ENCODE peak calls at places on chromosomes 6 and 20, in nine cellular contexts. V is H4; N is ovary; A is pancreas; P is heart right ventricle; D is neural crest cell; Q is activated T-helper 1 cell treated with Interleukin-2 at 50 U/mL for 16 hours; B is activated CD4-positive, alpha-beta T cell treated with anti-CD3 and anti-CD28 coated beads for 48 hours; H is non-pigmented ciliary epithelial cell. J is an unnamed sample.

GRCh38 chr6:170007468-170008240 is 256.2 kb downstream of the ERMARD start:
- DNase-seq in H (no peak), N (peak), B (no peak), D (no peak), P (no peak), Q (no peak), A (no peak), V (no peak), J (no peak)

GRCh38 chr20:45038747-45039469 is 62.0 kb downstream of the KCNS1 start:
- DNase-seq in H (no peak), V (no peak), P (no peak), D (no peak), B (no peak), N (no peak), Q (no peak), A (no peak), J (no peak)

GRCh38 chr6:43771210-43771857 is 1.3 kb downstream of the VEGFA start:
- DNase-seq in N (peak), H (no peak), P (peak), D (peak), B (peak), V (no peak), A (peak), Q (peak), J (peak)

GRCh38 chr6:72683797-72684196 is 61.9 kb downstream of the KCNQ5 start:
- DNase-seq in N (no peak), Q (no peak), A (no peak), H (no peak), P (no peak), V (no peak), D (no peak), B (no peak), J (peak)

GRCh38 chr6:142350309-142350708 is 48.5 kb downstream of the ADGRG6 start:
- DNase-seq in A (no peak), H (no peak), V (no peak), N (no peak), D (no peak), P (no peak), Q (no peak), B (no peak), J (no peak)

GRCh38 chr6:135871878-135872277 is 20.4 kb downstream of the PDE7B start:
- DNase-seq in H (peak), D (no peak), V (no peak), P (no peak), A (no peak), Q (no peak), N (no peak), B (no peak), J (no peak)

GRCh38 chr6:139372326-139373153 is 1.9 kb downstream of the CITED2 start:
- DNase-seq in H (no peak), D (no peak), Q (no peak), B (no peak), V (no peak), P (no peak), N (no peak), A (no peak), J (no peak)

GRCh38 chr6:16761469-16762264 is 407 bp upstream of the ATXN1 start:
- DNase-seq in Q (peak), N (peak), P (peak), H (no peak), V (peak), A (peak), B (peak), D (peak), J (peak)

GRCh38 chr6:41523957-41524633 is 22.1 kb upstream of the FOXP4 start:
- DNase-seq in A (no peak), Q (no peak), N (no peak), D (no peak), B (no peak), V (no peak), H (no peak), P (no peak), J (no peak)

GRCh38 chr6:21098134-21098533 is 495.4 kb upstream of the SOX4 start:
- DNase-seq in H (no peak), D (no peak), Q (no peak), N (no peak), V (no peak), P (no peak), A (no peak), B (no peak), J (no peak)

J was measured in GM12865.